ENCODE peak calls at places on chromosomes 5 and 9, in nine cellular contexts. D is Right ventricle myocardium inferior; E is SW480; Q is germinal center; S is right lobe of liver; T is A172; F is RCC 7860; L is AG08396; V is activated effector memory CD4-positive, alpha-beta T cell treated with Interleukin-2 at 50 U/mL for 16 hours. X is an unnamed sample.

GRCh38 chr5:125049721-125050357 is 303.4 kb upstream of the ZNF608 start:
- DNase-seq in D (no peak), E (no peak), Q (no peak), S (no peak), T (no peak), F (no peak), L (no peak), V (no peak), X (no peak)

GRCh38 chr9:106693546-106693945 is 169.4 kb upstream of the ZNF462 start:
- DNase-seq in D (no peak), E (no peak), Q (no peak), S (no peak), T (no peak), F (no peak), L (no peak), V (no peak), X (no peak)

GRCh38 chr5:124132843-124133242 is 613.6 kb downstream of the ZNF608 start:
- DNase-seq in D (no peak), E (no peak), Q (no peak), S (no peak), T (no peak), F (no peak), L (no peak), V (no peak), X (no peak)

GRCh38 chr5:112216140-112216539 is 202.9 kb downstream of the EPB41L4A start:
- DNase-seq in D (no peak), E (no peak), Q (no peak), S (no peak), T (no peak), F (no peak), L (no peak), V (no peak), X (no peak)

GRCh38 chr9:69174645-69175487 is 789 bp downstream of the TJP2 start:
- DNase-seq in D (no peak), E (peak; percentile 81), Q (no peak), S (peak; percentile 64), T (peak; percentile 94), F (peak; percentile 97), L (peak; percentile 88), V (no peak), X (peak; percentile 81)

GRCh38 chr9:3337515-3337914 is 188.3 kb downstream of the RFX3 start:
- DNase-seq in D (no peak), E (no peak), Q (no peak), S (no peak), T (peak; percentile 13), F (no peak), L (peak; percentile 25), V (no peak), X (no peak)

GRCh38 chr9:83986765-83987401 is 6.3 kb downstream of the RMI1 start:
- DNase-seq in D (peak; percentile 45), E (no peak), Q (no peak), S (no peak), T (peak; percentile 61), F (no peak), L (no peak), V (no peak), X (peak; percentile 54)

GRCh38 chr5:6476313-6476661 is 27.6 kb downstream of the UBE2QL1 start:
- DNase-seq in D (no peak), E (no peak), Q (no peak), S (no peak), T (no peak), F (no peak), L (no peak), V (no peak), X (no peak)

GRCh38 chr5:9456435-9457042 is 89.3 kb downstream of the SEMA5A start:
- DNase-seq in D (no peak), E (no peak), Q (no peak), S (no peak), T (peak; percentile 55), F (no peak), L (peak; percentile 47), V (no peak), X (no peak)

GRCh38 chr5:150301170-150301505 is 1.6 kb downstream of the ARSI start:
- DNase-seq in D (no peak), E (no peak), Q (no peak), S (no peak), T (no peak), F (no peak), L (peak; percentile 35), V (no peak), X (no peak)

GRCh38 chr5:154871732-154872131 is 13.3 kb downstream of the CNOT8 start:
- DNase-seq in D (no peak), E (no peak), Q (no peak), S (no peak), T (no peak), F (no peak), L (no peak), V (no peak), X (no peak)

GRCh38 chr5:75405296-75405695 is 68.3 kb downstream of the HMGCR start:
- DNase-seq in D (no peak), E (peak; percentile 6), Q (no peak), S (no peak), T (no peak), F (no peak), L (no peak), V (no peak), X (peak; percentile 27)

GRCh38 chr5:176737001-176737745 is 73.2 kb upstream of the UNC5A start:
- DNase-seq in D (no peak), E (no peak), Q (no peak), S (no peak), T (no peak), F (no peak), L (no peak), V (no peak), X (no peak)

GRCh38 chr5:141903261-141903660 is 20.4 kb upstream of the DELE1 start:
- DNase-seq in D (no peak), E (no peak), Q (no peak), S (no peak), T (no peak), F (no peak), L (no peak), V (no peak), X (no peak)

GRCh38 chr5:96565843-96566242 is 96.3 kb upstream of the CAST start:
- DNase-seq in D (no peak), E (peak; percentile 18), Q (no peak), S (no peak), T (peak; percentile 91), F (peak; percentile 83), L (peak; percentile 50), V (no peak), X (peak; percentile 59)

GRCh38 chr9:12764150-12764549 is 10.7 kb upstream of the LURAP1L start:
- DNase-seq in D (no peak), E (no peak), Q (no peak), S (no peak), T (no peak), F (no peak), L (no peak), V (no peak), X (no peak)

GRCh38 chr5:103385722-103386121 is 127.2 kb downstream of the MACIR start:
- DNase-seq in D (no peak), E (no peak), Q (no peak), S (no peak), T (no peak), F (no peak), L (no peak), V (no peak), X (no peak)